ENCODE peak calls at places on chromosomes 16 and 17, in six cellular contexts. A is cardiac fibroblast; X is T-cell; R is activated CD8-positive, alpha-beta T cell treated with anti-CD3 and anti-CD28 coated beads for 36 hours; M is dorsolateral prefrontal cortex; O is Kasumi-1. B is an unnamed sample.

GRCh38 chr16:17194190-17194780 is 276.5 kb downstream of the XYLT1 start:
- DNase-seq in A (peak; percentile 2), X (peak; percentile 17), R (peak; percentile 76), M (peak; percentile 54), O (no peak), B (peak; percentile 41)

GRCh38 chr17:45345554-45346254 is 28.9 kb upstream of the MAP3K14 start:
- DNase-seq in A (peak; percentile 96), X (no peak), R (no peak), M (no peak), O (peak; percentile 25), B (no peak)

GRCh38 chr16:884232-884631 is 83.7 kb upstream of the GNG13 start:
- DNase-seq in A (no peak), X (no peak), R (no peak), M (no peak), O (no peak), B (no peak)

GRCh38 chr17:50165066-50165465 is 739 bp upstream of the SGCA start:
- DNase-seq in A (no peak), X (no peak), R (no peak), M (no peak), O (no peak), B (no peak)

GRCh38 chr17:3762922-3763776 is 37.8 kb downstream of the ITGAE start:
- DNase-seq in A (no peak), X (no peak), R (peak; percentile 79), M (no peak), O (no peak), B (no peak)

GRCh38 chr16:67164599-67165061 is at the start of gene HSF4:
- DNase-seq in A (peak; percentile 54), X (no peak), R (peak; percentile 38), M (peak; percentile 85), O (no peak), B (peak; percentile 68)

GRCh38 chr17:50265690-50266306 is 8.5 kb upstream of the TMEM92 start:
- DNase-seq in A (no peak), X (no peak), R (no peak), M (peak; percentile 6), O (no peak), B (no peak)

GRCh38 chr16:86261379-86261778 is 248.9 kb upstream of the FOXF1 start:
- DNase-seq in A (peak; percentile 7), X (no peak), R (no peak), M (no peak), O (no peak), B (no peak)

GRCh38 chr16:1691956-1692355 is 13.9 kb downstream of the JPT2 start:
- DNase-seq in A (peak; percentile 50), X (no peak), R (no peak), M (no peak), O (no peak), B (no peak)

GRCh38 chr16:82059983-82060421 is 24.9 kb downstream of the HSD17B2 start:
- DNase-seq in A (no peak), X (no peak), R (no peak), M (no peak), O (no peak), B (no peak)

GRCh38 chr17:58806046-58806445 is 50.4 kb downstream of the PPM1E start:
- DNase-seq in A (no peak), X (no peak), R (no peak), M (no peak), O (no peak), B (no peak)

GRCh38 chr16:66843191-66843590 is 1.0 kb upstream of the CA7 start:
- DNase-seq in A (no peak), X (no peak), R (no peak), M (no peak), O (no peak), B (no peak)

GRCh38 chr17:60524463-60525346 is 1.3 kb downstream of the APPBP2 start:
- DNase-seq in A (peak; percentile 24), X (no peak), R (no peak), M (no peak), O (no peak), B (no peak)

GRCh38 chr17:49574283-49574892 is 1.3 kb upstream of the NXPH3 start:
- DNase-seq in A (no peak), X (no peak), R (no peak), M (peak; percentile 74), O (no peak), B (no peak)

GRCh38 chr17:57502696-57503307 is 242.3 kb downstream of the CCDC182 start:
- DNase-seq in A (no peak), X (no peak), R (no peak), M (no peak), O (no peak), B (no peak)

GRCh38 chr17:67506966-67507365 is 129.9 kb downstream of the PITPNC1 start:
- DNase-seq in A (no peak), X (no peak), R (no peak), M (no peak), O (no peak), B (no peak)

GRCh38 chr16:4790871-4791270 is 2.7 kb upstream of the SEPTIN12 start:
- DNase-seq in A (no peak), X (no peak), R (no peak), M (no peak), O (no peak), B (no peak)

GRCh38 chr17:41695954-41696720 is 7.5 kb downstream of the EIF1 start:
- DNase-seq in A (peak; percentile 88), X (peak; percentile 70), R (peak; percentile 75), M (no peak), O (peak; percentile 86), B (peak; percentile 83)

GRCh38 chr16:8346291-8346690 is 244.0 kb downstream of the TMEM114 start:
- DNase-seq in A (no peak), X (no peak), R (peak; percentile 3), M (no peak), O (peak; percentile 7), B (no peak)

GRCh38 chr16:71954180-71954579 is 46.0 kb downstream of the PKD1L3 start:
- DNase-seq in A (no peak), X (no peak), R (no peak), M (no peak), O (no peak), B (no peak)

GRCh38 chr17:69761767-69762321 is 313.2 kb upstream of the KCNJ16 start:
- DNase-seq in A (peak; percentile 68), X (no peak), R (no peak), M (no peak), O (no peak), B (no peak)

GRCh38 chr17:73349138-73349537 is 37.3 kb upstream of the CDC42EP4 start:
- DNase-seq in A (peak; percentile 61), X (no peak), R (no peak), M (peak; percentile 69), O (no peak), B (no peak)

GRCh38 chr16:52095466-52095865 is 451.5 kb downstream of the TOX3 start:
- DNase-seq in A (no peak), X (no peak), R (no peak), M (no peak), O (no peak), B (no peak)

GRCh38 chr17:48882272-48882671 is 10.3 kb upstream of the ATP5MC1 start:
- DNase-seq in A (no peak), X (no peak), R (no peak), M (no peak), O (no peak), B (no peak)

GRCh38 chr16:23597003-23597756 is 1.1 kb upstream of the NDUFAB1 start:
- DNase-seq in A (peak; percentile 4), X (no peak), R (peak; percentile 42), M (no peak), O (peak; percentile 53), B (peak; percentile 55)

GRCh38 chr16:22789281-22789945 is 24.5 kb upstream of the HS3ST2 start:
- DNase-seq in A (no peak), X (no peak), R (no peak), M (no peak), O (no peak), B (no peak)

GRCh38 chr17:81329279-81329926 is 34.3 kb upstream of the SLC38A10 start:
- DNase-seq in A (peak; percentile 85), X (no peak), R (no peak), M (no peak), O (peak; percentile 69), B (no peak)

GRCh38 chr17:76382803-76383644 is 1.4 kb upstream of the SPHK1 start:
- DNase-seq in A (peak; percentile 73), X (no peak), R (peak; percentile 86), M (no peak), O (peak; percentile 85), B (no peak)

GRCh38 chr16:27639588-27640276 is 89.8 kb downstream of the KATNIP start:
- DNase-seq in A (peak; percentile 74), X (no peak), R (peak; percentile 55), M (no peak), O (peak; percentile 13), B (peak; percentile 7)